ENCODE peak calls at places on chromosome 14, in four cellular contexts. M is BJ, K is pancreas, C is fibroblast of villous mesenchyme. O is an unnamed sample.

GRCh38 chr14:106442857-106443256 is 916.5 kb downstream of the TMEM121 start:
- DNase-seq in K (no peak), C (no peak), M (no peak), O (no peak)

GRCh38 chr14:35741345-35742031 is 67.6 kb downstream of the RALGAPA1 start:
- DNase-seq in M (no peak), K (no peak), C (no peak), O (no peak)

GRCh38 chr14:73457050-73457934 is 1.1 kb downstream of the NUMB start:
- DNase-seq in K (peak), M (no peak), C (no peak), O (no peak)

GRCh38 chr14:26765768-26766550 is 168.1 kb upstream of the NOVA1 start:
- DNase-seq in M (no peak), C (peak), K (peak), O (no peak)

GRCh38 chr14:55294603-55295002 is 23.4 kb downstream of the FBXO34 start:
- DNase-seq in C (no peak), K (no peak), M (no peak), O (no peak)

GRCh38 chr14:71966528-71966927 is 34.3 kb downstream of the RGS6 start:
- DNase-seq in K (no peak), M (no peak), C (no peak), O (no peak)

GRCh38 chr14:36513451-36514277 is 6.4 kb downstream of the NKX2-1 start:
- DNase-seq in M (no peak), K (no peak), C (no peak), O (no peak)

GRCh38 chr14:98871796-98872195 is 400.2 kb downstream of the BCL11B start:
- DNase-seq in C (no peak), K (no peak), M (no peak), O (no peak)

GRCh38 chr14:24809147-24809546 is 175.2 kb upstream of the GZMB start:
- DNase-seq in M (no peak), K (no peak), C (no peak), O (no peak)

GRCh38 chr14:74538411-74539391 is 45.1 kb downstream of the ISCA2 start:
- DNase-seq in M (no peak), K (no peak), C (no peak), O (no peak)

GRCh38 chr14:95480109-95480886 is 36.2 kb downstream of the SYNE3 start:
- DNase-seq in M (no peak), K (no peak), C (peak), O (no peak)

GRCh38 chr14:85565862-85566296 is 35.9 kb downstream of the FLRT2 start:
- DNase-seq in M (no peak), K (no peak), C (peak), O (no peak)

GRCh38 chr14:65252471-65253255 is 150.3 kb upstream of the MAX start:
- DNase-seq in C (no peak), M (no peak), K (no peak), O (no peak)

GRCh38 chr14:57069702-57070101 is 199.0 kb downstream of the EXOC5 start:
- DNase-seq in C (no peak), K (no peak), M (no peak), O (no peak)

GRCh38 chr14:85577542-85578140 is 47.7 kb downstream of the FLRT2 start:
- DNase-seq in M (no peak), K (no peak), C (no peak), O (no peak)

GRCh38 chr14:100677925-100678765 is 48.5 kb upstream of the DLK1 start:
- DNase-seq in C (peak), K (no peak), M (peak), O (no peak)

GRCh38 chr14:60092516-60092915 is 793 bp downstream of the PCNX4 start:
- DNase-seq in K (no peak), M (no peak), C (peak), O (no peak)

GRCh38 chr14:77322209-77322902 is 1.5 kb downstream of the GSTZ1 start:
- DNase-seq in K (no peak), C (no peak), M (no peak), O (no peak)

GRCh38 chr14:35302211-35302528 is 10.0 kb downstream of the PSMA6 start:
- DNase-seq in C (no peak), K (no peak), M (no peak), O (no peak)

GRCh38 chr14:51023964-51024363 is 70.9 kb downstream of the TRIM9 start:
- DNase-seq in C (peak), K (no peak), M (no peak), O (no peak)

GRCh38 chr14:72049462-72049861 is 117.2 kb downstream of the RGS6 start:
- DNase-seq in C (no peak), K (no peak), M (no peak), O (no peak)

GRCh38 chr14:53195949-53196348 is 42.8 kb upstream of the DDHD1 start:
- DNase-seq in C (no peak), M (no peak), K (no peak), O (no peak)

GRCh38 chr14:85867450-85867849 is 337.5 kb downstream of the FLRT2 start:
- DNase-seq in C (no peak), K (no peak), M (no peak), O (no peak)

GRCh38 chr14:50823763-50824636 is 7.0 kb downstream of the NIN start:
- DNase-seq in M (no peak), C (peak), K (peak), O (no peak)

GRCh38 chr14:65281991-65282908 is 130.3 kb upstream of the FUT8 start:
- DNase-seq in C (peak), M (peak), K (no peak), O (peak)

GRCh38 chr14:36773136-36773540 is 111.5 kb downstream of the PAX9 start:
- DNase-seq in M (no peak), K (no peak), C (no peak), O (no peak)

GRCh38 chr14:50362791-50363733 is 33.6 kb downstream of the CDKL1 start:
- DNase-seq in C (no peak), K (no peak), M (no peak), O (no peak)

GRCh38 chr14:36383674-36384421 is 63.4 kb upstream of the MBIP start:
- DNase-seq in K (no peak), M (no peak), C (no peak), O (no peak)

GRCh38 chr14:44960646-44961045 is 1.1 kb downstream of the KLHL28 start:
- DNase-seq in M (no peak), C (peak), K (no peak), O (no peak)

GRCh38 chr14:64951291-64951690 is 8.7 kb upstream of the GPX2 start:
- DNase-seq in K (no peak), C (no peak), M (no peak), O (no peak)

GRCh38 chr14:20295067-20295466 is 10.7 kb downstream of the TTC5 start:
- DNase-seq in M (no peak), C (no peak), K (no peak), O (no peak)

GRCh38 chr14:82447586-82447985 is 913.9 kb upstream of the SEL1L start:
- DNase-seq in K (no peak), M (no peak), C (no peak), O (no peak)

GRCh38 chr14:96797943-96798349 is 764 bp downstream of the VRK1 start:
- DNase-seq in C (peak), K (no peak), M (no peak), O (no peak)

GRCh38 chr14:65356327-65356836 is 56.1 kb upstream of the FUT8 start:
- DNase-seq in M (peak), C (peak), K (no peak), O (peak)

GRCh38 chr14:42374332-42374731 is 767.7 kb downstream of the LRFN5 start:
- DNase-seq in M (no peak), K (no peak), C (no peak), O (no peak)

GRCh38 chr14:62117010-62117717 is 354.9 kb downstream of the SNAPC1 start:
- DNase-seq in K (peak), C (peak), M (no peak), O (no peak)

GRCh38 chr14:62118461-62118860 is 356.2 kb downstream of the SNAPC1 start:
- DNase-seq in C (no peak), M (no peak), K (no peak), O (no peak)

GRCh38 chr14:62118871-62119270 is 356.7 kb downstream of the SNAPC1 start:
- DNase-seq in C (no peak), M (no peak), K (no peak), O (no peak)

GRCh38 chr14:62117718-62118164 is 355.5 kb downstream of the SNAPC1 start:
- DNase-seq in K (no peak), C (no peak), M (no peak), O (no peak)
- H3K4me3 ChIP-seq in K (no peak), C (no peak), M (peak), O (peak)

GRCh38 chr14:105200641-105201040 is 19.5 kb upstream of the NUDT14 start:
- DNase-seq in K (no peak), M (no peak), C (no peak), O (no peak)
- TF ChIP-seq CTCF in K (no peak), M (no peak), C (no peak), O (no peak)

GRCh38 chr14:58280954-58281787 is 17.2 kb upstream of the ARID4A start:
- DNase-seq in M (peak), K (peak), C (peak), O (peak)
- H3K4me3 ChIP-seq in M (no peak), K (no peak), C (peak), O (no peak)

DNA sequence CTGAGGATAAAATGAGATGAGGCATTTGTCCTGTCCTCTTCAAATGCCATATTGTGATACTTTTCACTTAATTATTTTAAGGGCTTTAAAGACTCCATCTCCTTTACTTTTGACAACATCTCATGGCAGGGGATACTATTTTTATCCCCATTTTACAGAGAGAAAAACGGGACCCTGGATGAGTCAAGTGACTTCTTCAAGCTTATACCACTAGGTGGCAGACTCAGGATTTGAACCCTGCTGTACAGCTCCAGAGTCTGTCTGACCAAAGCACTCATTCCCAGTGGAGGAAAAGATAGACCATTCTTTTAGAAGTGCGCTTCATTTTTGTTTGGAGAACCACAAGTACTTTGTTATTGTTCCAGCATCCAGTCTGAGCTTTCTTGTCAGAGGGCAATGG is 1.7 kb upstream of the SMOC1 start:
- DNase-seq in K (no peak), C (peak), M (no peak), O (no peak)
- TF ChIP-seq CTCF in K (peak), C (peak), M (no peak), O (no peak)

DNA sequence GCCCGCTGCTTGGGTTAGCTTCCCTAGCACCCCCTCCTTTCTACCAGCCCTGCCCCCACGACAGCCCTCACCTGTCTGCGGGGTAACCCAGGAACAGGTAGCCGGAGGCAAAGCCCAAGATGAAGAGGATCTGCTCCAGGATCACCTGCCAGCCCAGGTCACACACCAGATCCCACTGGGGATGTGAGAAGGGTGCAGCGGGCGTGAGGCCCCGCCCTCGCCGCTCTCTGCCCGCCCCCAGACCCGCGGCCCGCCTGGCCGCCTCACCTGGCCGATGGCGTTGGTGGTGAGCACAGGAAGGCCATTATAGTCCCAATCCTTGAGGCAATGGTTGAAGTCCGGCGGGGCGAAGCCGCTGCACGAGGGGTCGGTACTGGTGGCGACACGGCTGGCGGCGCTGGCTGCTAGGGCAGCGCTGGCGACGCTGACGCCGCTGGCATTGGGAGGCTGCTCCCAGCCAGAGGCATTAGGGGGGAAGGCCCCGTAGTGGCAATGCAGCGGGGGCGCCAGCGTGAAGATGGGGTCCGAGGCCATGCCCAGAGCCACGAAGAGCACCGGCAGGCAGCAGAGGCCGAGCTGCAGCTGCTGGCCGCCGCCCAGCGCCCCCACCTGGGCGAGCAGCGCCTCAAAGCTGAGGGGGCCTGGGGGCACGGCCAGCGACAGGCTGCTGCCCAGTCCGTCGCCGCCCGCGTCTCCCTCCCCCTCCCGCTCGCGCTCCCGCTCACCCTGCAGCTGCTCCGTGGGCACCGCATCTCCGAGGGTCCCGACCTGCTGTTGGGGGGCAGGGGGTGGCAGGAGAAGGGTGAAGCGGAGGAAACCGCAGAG is 794 bp downstream of the SLC22A17 start:
- DNase-seq in M (no peak), K (no peak), C (peak), O (no peak)
- H3K4me3 ChIP-seq in M (peak), K (peak), C (peak), O (peak)

DNA sequence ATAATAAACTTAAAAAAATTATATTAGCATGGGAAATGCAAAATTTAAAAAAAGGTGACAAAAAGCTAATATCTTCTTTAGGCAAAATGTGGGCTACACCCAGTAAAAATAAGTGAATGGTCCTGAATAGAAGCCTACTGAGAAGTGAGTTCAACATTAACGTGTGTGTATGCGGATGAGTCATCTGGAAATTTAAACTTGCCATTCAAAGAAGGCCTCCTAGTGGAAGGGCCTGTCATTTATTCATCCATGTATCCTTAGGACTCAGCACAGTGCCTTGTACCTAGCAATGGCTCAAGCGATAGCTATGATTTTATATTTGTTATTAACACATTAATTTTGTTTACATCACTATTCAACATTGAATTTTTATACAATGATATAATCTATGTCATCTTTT is 226.2 kb downstream of the NUBPL start:
- DNase-seq in C (no peak), M (no peak), K (no peak), O (no peak)
- TF ChIP-seq CTCF in C (no peak), M (no peak), K (no peak), O (no peak)

DNA sequence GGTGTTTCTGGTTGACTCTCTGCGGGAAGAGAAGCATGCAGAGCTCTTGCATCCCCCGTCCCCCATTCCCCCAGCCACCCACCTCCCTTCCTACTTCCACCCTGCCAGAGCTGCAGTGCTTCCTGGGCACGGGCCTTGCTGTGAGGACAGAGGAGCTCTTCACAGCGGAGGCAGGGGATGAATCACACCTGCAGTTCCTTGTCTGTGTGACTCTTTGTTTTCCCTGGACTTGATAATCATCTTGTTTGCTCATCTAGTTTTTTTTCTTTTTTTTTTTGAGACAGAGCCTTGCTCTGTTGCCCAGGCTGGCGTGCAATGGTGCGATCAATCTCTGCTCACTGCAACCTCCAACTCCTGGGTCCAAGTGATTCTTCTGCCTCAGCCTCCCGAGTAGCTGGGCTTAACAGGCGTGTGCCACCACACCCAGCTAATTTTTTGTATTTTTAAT is 27.8 kb downstream of the ANKRD9 start:
- DNase-seq in C (no peak), K (no peak), M (no peak), O (no peak)
- H3K4me3 ChIP-seq in C (no peak), K (no peak), M (no peak), O (no peak)

GRCh38 chr14:80059041-80059440 is 152.3 kb downstream of the DIO2 start:
- DNase-seq in C (no peak), K (no peak), M (no peak), O (no peak)

GRCh38 chr14:80054020-80054419 is 157.3 kb downstream of the DIO2 start:
- DNase-seq in K (no peak), M (no peak), C (no peak), O (no peak)

GRCh38 chr14:80055226-80055625 is 156.1 kb downstream of the DIO2 start:
- DNase-seq in K (no peak), C (no peak), M (no peak), O (no peak)

DNA sequence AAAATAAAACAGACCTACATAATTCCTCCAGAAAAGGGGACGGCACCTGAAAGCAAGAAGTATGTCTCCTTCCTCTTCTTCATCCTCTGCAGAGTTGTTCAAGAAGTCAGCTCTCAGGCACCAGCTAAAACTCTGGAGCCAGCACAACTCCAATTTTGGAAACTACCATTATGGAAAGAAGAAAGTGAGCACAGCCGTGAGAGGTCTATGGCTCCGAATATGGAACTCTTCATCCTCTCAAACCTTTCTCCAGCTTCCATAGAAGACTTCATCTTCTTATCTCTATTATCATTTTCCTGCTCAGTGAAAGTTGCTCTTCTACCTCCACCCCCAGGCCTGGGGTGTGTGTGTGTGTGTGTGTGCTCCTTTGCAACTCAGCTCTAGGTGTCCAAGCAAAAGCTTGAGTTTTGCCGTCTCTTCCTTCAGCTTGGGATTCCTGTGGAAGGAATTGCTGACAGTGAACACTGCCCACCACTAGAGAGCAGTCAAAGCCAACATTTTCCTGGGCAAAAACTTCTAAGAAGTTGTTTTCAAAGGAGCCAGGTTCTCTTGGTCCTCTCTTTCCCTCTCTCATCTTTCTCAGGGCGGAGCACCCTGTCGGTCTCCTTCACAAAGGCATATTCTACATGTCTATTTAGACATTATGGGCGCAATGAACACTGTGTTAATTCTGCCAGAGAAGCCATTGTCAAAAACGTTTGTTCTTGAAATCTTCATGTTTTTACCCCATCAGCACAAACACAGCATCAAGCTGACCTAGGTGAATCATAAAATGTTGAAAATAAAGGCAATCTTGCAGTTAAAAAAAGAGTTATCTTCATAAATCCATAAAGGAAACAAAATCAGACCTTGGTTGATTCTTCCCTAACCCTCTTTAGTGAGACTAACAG is 155.1 kb downstream of the DIO2 start:
- DNase-seq in M (no peak), C (peak), K (peak), O (no peak)
- TF ChIP-seq CTCF in M (peak), C (peak), K (peak), O (peak)

O was measured in AG04449.